ENCODE peak calls at places on chromosome 18, in five cellular contexts. One of them, this sample, is unnamed. For H3K9me2, the result is how much of the 10 kb centered on the place peaks cover.

GRCh38 chr18:48824231-48824970 is 126.4 kb downstream of the SMAD7 start:
- DNase-seq in PC-3: no peak
- DNase-seq in GM23338: no peak
- DNase-seq in OCI-LY7: no peak
- DNase-seq in HCT116: no peak
- DNase-seq in this sample: no peak

GRCh38 chr18:11004294-11004693 is 145.1 kb downstream of the PIEZO2 start:
- DNase-seq in OCI-LY7: no peak
- DNase-seq in HCT116: no peak
- DNase-seq in PC-3: no peak
- DNase-seq in GM23338: no peak
- DNase-seq in this sample: no peak

GRCh38 chr18:260547-260946 is 7.3 kb downstream of the THOC1 start:
- DNase-seq in OCI-LY7: no peak
- DNase-seq in PC-3: no peak
- DNase-seq in HCT116: no peak
- DNase-seq in GM23338: no peak
- DNase-seq in this sample: no peak

GRCh38 chr18:79610461-79611039 is 69.1 kb upstream of the CTDP1 start:
- DNase-seq in HCT116: no peak
- DNase-seq in OCI-LY7: no peak
- DNase-seq in PC-3: no peak
- DNase-seq in GM23338: no peak
- DNase-seq in this sample: no peak

GRCh38 chr18:66724664-66725356 is 120.9 kb upstream of the CDH19 start:
- DNase-seq in GM23338: no peak
- DNase-seq in HCT116: no peak
- DNase-seq in PC-3: peak
- DNase-seq in OCI-LY7: no peak
- DNase-seq in this sample: peak

GRCh38 chr18:22169889-22170420 is 566 bp downstream of the GATA6 start:
- DNase-seq in GM23338: peak
- DNase-seq in HCT116: no peak
- DNase-seq in PC-3: peak
- DNase-seq in OCI-LY7: no peak
- DNase-seq in this sample: no peak

GRCh38 chr18:51135361-51135760 is 62.1 kb downstream of the MEX3C start:
- DNase-seq in PC-3: peak
- DNase-seq in OCI-LY7: no peak
- DNase-seq in HCT116: no peak
- DNase-seq in GM23338: no peak
- DNase-seq in this sample: no peak

GRCh38 chr18:44093253-44093652 is 587.4 kb upstream of the SETBP1 start:
- DNase-seq in HCT116: no peak
- DNase-seq in GM23338: no peak
- DNase-seq in PC-3: no peak
- DNase-seq in OCI-LY7: no peak
- DNase-seq in this sample: no peak

GRCh38 chr18:58908006-58908405 is 43.3 kb downstream of the ZNF532 start:
- DNase-seq in HCT116: no peak
- DNase-seq in GM23338: no peak
- DNase-seq in OCI-LY7: no peak
- DNase-seq in PC-3: no peak
- DNase-seq in this sample: no peak

GRCh38 chr18:23918395-23919032 is 96.0 kb upstream of the TTC39C start:
- DNase-seq in PC-3: peak
- DNase-seq in HCT116: peak
- DNase-seq in GM23338: peak
- DNase-seq in OCI-LY7: peak
- DNase-seq in this sample: peak

GRCh38 chr18:74141638-74142037 is 6.0 kb downstream of the FBXO15 start:
- DNase-seq in HCT116: no peak
- DNase-seq in PC-3: no peak
- DNase-seq in OCI-LY7: no peak
- DNase-seq in GM23338: no peak
- DNase-seq in this sample: no peak

GRCh38 chr18:79411614-79412526 is 16.1 kb downstream of the NFATC1 start:
- DNase-seq in GM23338: peak
- DNase-seq in HCT116: no peak
- DNase-seq in PC-3: no peak
- DNase-seq in OCI-LY7: no peak
- DNase-seq in this sample: no peak

GRCh38 chr18:58671941-58672565 is 788 bp downstream of the MALT1 start:
- DNase-seq in PC-3: peak
- DNase-seq in OCI-LY7: peak
- DNase-seq in HCT116: no peak
- DNase-seq in GM23338: peak
- DNase-seq in this sample: peak

GRCh38 chr18:22813648-22814328 is 119.3 kb upstream of the RBBP8 start:
- DNase-seq in OCI-LY7: peak
- DNase-seq in GM23338: peak
- DNase-seq in PC-3: peak
- DNase-seq in HCT116: no peak
- DNase-seq in this sample: peak

GRCh38 chr18:650428-650858 is 7.0 kb upstream of the TYMS start:
- DNase-seq in HCT116: no peak
- DNase-seq in GM23338: no peak
- DNase-seq in PC-3: no peak
- DNase-seq in OCI-LY7: peak
- DNase-seq in this sample: no peak

GRCh38 chr18:33851546-33852078 is 273.6 kb downstream of the ASXL3 start:
- DNase-seq in HCT116: no peak
- DNase-seq in OCI-LY7: peak
- DNase-seq in PC-3: no peak
- DNase-seq in GM23338: no peak
- DNase-seq in this sample: no peak

GRCh38 chr18:70536370-70537062 is 247.7 kb downstream of the SOCS6 start:
- DNase-seq in PC-3: no peak
- DNase-seq in GM23338: no peak
- DNase-seq in HCT116: no peak
- DNase-seq in OCI-LY7: no peak
- DNase-seq in this sample: no peak

GRCh38 chr18:48950536-48951447 is at the start of gene SMAD7:
- DNase-seq in HCT116: no peak
- DNase-seq in OCI-LY7: peak
- DNase-seq in GM23338: no peak
- DNase-seq in PC-3: no peak
- DNase-seq in this sample: no peak

GRCh38 chr18:51053822-51054221 is 23.8 kb downstream of the SMAD4 start:
- DNase-seq in HCT116: no peak
- DNase-seq in OCI-LY7: no peak
- DNase-seq in PC-3: no peak
- DNase-seq in GM23338: no peak
- DNase-seq in this sample: no peak

GRCh38 chr18:80245781-80246655 is 1.3 kb downstream of the PARD6G start:
- DNase-seq in GM23338: peak
- DNase-seq in HCT116: no peak
- DNase-seq in OCI-LY7: no peak
- DNase-seq in PC-3: no peak
- DNase-seq in this sample: no peak

GRCh38 chr18:10194592-10194991 is 259.8 kb upstream of the APCDD1 start:
- DNase-seq in PC-3: no peak
- DNase-seq in GM23338: no peak
- DNase-seq in HCT116: no peak
- DNase-seq in OCI-LY7: no peak
- DNase-seq in this sample: no peak

GRCh38 chr18:49258938-49259337 is 201.5 kb downstream of the DYM start:
- DNase-seq in GM23338: peak
- DNase-seq in PC-3: no peak
- DNase-seq in OCI-LY7: no peak
- DNase-seq in HCT116: no peak
- DNase-seq in this sample: no peak

GRCh38 chr18:7902399-7902839 is 335.3 kb downstream of the PTPRM start:
- DNase-seq in OCI-LY7: no peak
- DNase-seq in HCT116: no peak
- DNase-seq in GM23338: peak
- DNase-seq in PC-3: no peak
- DNase-seq in this sample: no peak

GRCh38 chr18:13375302-13376255 is 157.0 kb downstream of the LDLRAD4 start:
- DNase-seq in OCI-LY7: no peak
- DNase-seq in GM23338: no peak
- DNase-seq in HCT116: peak
- DNase-seq in PC-3: peak
- DNase-seq in this sample: peak

GRCh38 chr18:2905802-2906521 is 59.2 kb downstream of the EMILIN2 start:
- DNase-seq in GM23338: peak
- DNase-seq in PC-3: peak
- DNase-seq in OCI-LY7: no peak
- DNase-seq in HCT116: peak
- DNase-seq in this sample: no peak

GRCh38 chr18:23203891-23204432 is 68.7 kb downstream of the CABLES1 start:
- DNase-seq in HCT116: no peak
- DNase-seq in GM23338: no peak
- DNase-seq in PC-3: no peak
- DNase-seq in OCI-LY7: no peak
- DNase-seq in this sample: no peak

GRCh38 chr18:36035253-36035652 is 32.1 kb downstream of the RPRD1A start:
- DNase-seq in OCI-LY7: no peak
- DNase-seq in HCT116: no peak
- DNase-seq in GM23338: no peak
- DNase-seq in PC-3: no peak
- DNase-seq in this sample: no peak

DNA sequence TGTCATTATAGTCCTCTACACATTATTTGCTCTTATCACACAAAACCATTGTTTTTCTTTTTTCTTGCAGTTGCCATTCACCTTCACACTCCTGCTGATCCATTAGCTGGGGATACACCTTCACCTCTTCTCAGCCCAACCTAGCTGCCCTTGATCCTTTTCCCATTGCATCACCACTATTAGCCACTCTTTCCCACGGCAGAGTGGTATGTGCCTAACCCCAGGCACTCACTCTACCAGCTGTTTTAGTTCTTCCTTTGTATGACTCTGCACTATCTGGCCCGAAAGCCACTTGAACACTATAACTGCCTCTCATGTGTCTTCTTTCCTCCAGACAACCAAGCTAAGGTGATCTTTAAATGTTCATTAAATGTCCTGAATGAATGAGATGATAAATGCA is 145.4 kb upstream of the PIK3C3 start:
- DNase-seq in HCT116: no peak
- DNase-seq in PC-3: no peak
- DNase-seq in OCI-LY7: no peak
- DNase-seq in GM23338: peak
- DNase-seq in this sample: no peak
- H3K9me2 ChIP-seq in HCT116: under half
- H3K9me2 ChIP-seq in PC-3: under half
- H3K9me2 ChIP-seq in OCI-LY7: under half
- H3K9me2 ChIP-seq in GM23338: under half
- H3K9me2 ChIP-seq in this sample: under half

GRCh38 chr18:63140997-63141776 is 178.4 kb downstream of the BCL2 start:
- DNase-seq in OCI-LY7: no peak
- DNase-seq in GM23338: no peak
- DNase-seq in PC-3: no peak
- DNase-seq in HCT116: no peak
- DNase-seq in this sample: peak
- H3K9me2 ChIP-seq in OCI-LY7: under half
- H3K9me2 ChIP-seq in GM23338: under half
- H3K9me2 ChIP-seq in PC-3: under half
- H3K9me2 ChIP-seq in HCT116: under half
- H3K9me2 ChIP-seq in this sample: under half

GRCh38 chr18:6478111-6478510 is 63.4 kb upstream of the L3MBTL4 start:
- DNase-seq in OCI-LY7: no peak
- DNase-seq in GM23338: no peak
- DNase-seq in PC-3: no peak
- DNase-seq in HCT116: no peak
- DNase-seq in this sample: no peak

GRCh38 chr18:6482198-6482977 is 67.7 kb upstream of the L3MBTL4 start:
- DNase-seq in HCT116: no peak
- DNase-seq in OCI-LY7: no peak
- DNase-seq in PC-3: peak
- DNase-seq in GM23338: peak
- DNase-seq in this sample: peak

GRCh38 chr18:6476880-6477279 is 62.2 kb upstream of the L3MBTL4 start:
- DNase-seq in GM23338: no peak
- DNase-seq in HCT116: no peak
- DNase-seq in OCI-LY7: no peak
- DNase-seq in PC-3: peak
- DNase-seq in this sample: no peak

GRCh38 chr18:6476201-6476600 is 61.5 kb upstream of the L3MBTL4 start:
- DNase-seq in GM23338: no peak
- DNase-seq in PC-3: no peak
- DNase-seq in OCI-LY7: no peak
- DNase-seq in HCT116: no peak
- DNase-seq in this sample: no peak

GRCh38 chr18:6479699-6480098 is 65.0 kb upstream of the L3MBTL4 start:
- DNase-seq in OCI-LY7: no peak
- DNase-seq in GM23338: no peak
- DNase-seq in PC-3: no peak
- DNase-seq in HCT116: no peak
- DNase-seq in this sample: no peak
- H3K9me2 ChIP-seq in OCI-LY7: under half
- H3K9me2 ChIP-seq in GM23338: under half
- H3K9me2 ChIP-seq in PC-3: under half
- H3K9me2 ChIP-seq in HCT116: under half
- H3K9me2 ChIP-seq in this sample: under half

DNA sequence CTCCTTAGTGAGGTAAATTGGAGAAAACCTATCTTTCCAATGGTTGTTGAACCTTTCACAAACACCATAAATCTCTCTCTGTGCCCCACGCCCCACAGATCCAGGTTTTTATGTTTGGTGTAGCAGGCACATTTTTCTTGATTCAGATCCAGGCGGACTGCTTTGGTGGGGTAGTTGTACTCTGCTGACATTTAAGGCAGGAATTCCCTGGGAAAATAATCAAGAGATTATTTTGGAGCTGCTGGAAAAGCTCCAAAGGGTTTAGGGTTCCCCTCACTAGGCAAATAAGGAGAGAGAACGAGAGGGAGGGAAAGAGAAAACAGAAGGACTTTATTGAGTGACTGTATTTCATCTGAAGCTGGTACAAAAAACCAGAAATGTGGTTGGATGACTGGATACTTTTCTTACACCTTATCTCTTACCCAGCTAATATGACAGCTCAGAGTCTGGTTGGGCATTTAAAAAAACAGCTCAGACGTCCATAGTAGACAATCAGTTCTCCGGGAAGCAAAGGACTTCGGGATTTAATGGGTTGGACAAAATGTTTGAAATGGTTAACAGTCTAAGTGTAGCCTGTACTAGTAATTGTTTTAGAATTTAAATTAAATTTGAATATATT is 3.6 kb upstream of the AQP4 start:
- DNase-seq in PC-3: no peak
- DNase-seq in OCI-LY7: no peak
- DNase-seq in GM23338: no peak
- DNase-seq in HCT116: no peak
- DNase-seq in this sample: no peak
- H3K9me2 ChIP-seq in PC-3: under half
- H3K9me2 ChIP-seq in OCI-LY7: under half
- H3K9me2 ChIP-seq in GM23338: under half
- H3K9me2 ChIP-seq in HCT116: under half
- H3K9me2 ChIP-seq in this sample: under half